ENCODE peak calls at places on chromosomes 4 and X, in five cellular contexts. M is IMR-90, L is trophoblast cell, P is mesendoderm, W is H1. F is an unnamed sample.
A peak's percentile ranks its signal among the peaks of the same experiment; 100 is the strongest.

GRCh38 chr4:87913871-87914270 is 61.6 kb upstream of the SPP1 start:
- DNase-seq in M (no peak), L (no peak), P (no peak), W (no peak), F (no peak)

GRCh38 chr4:62550106-62550505 is 1350.0 kb downstream of the ADGRL3 start:
- DNase-seq in M (no peak), L (no peak), P (no peak), W (no peak), F (no peak)

GRCh38 chr4:74366367-74366891 is 1.5 kb downstream of the EREG start:
- DNase-seq in M (no peak), L (no peak), P (no peak), W (no peak), F (no peak)

GRCh38 chr4:151484396-151485102 is 75.6 kb downstream of the FHIP1A start:
- DNase-seq in M (peak; percentile 77), L (no peak), P (peak; percentile 89), W (peak; percentile 53), F (peak; percentile 2)

GRCh38 chr4:77802406-77802805 is 16.8 kb downstream of the CNOT6L start:
- DNase-seq in M (no peak), L (no peak), P (no peak), W (no peak), F (no peak)

GRCh38 chr4:1675802-1676137 is 8.3 kb downstream of the FAM53A start:
- DNase-seq in M (no peak), L (no peak), P (no peak), W (no peak), F (no peak)

GRCh38 chr4:125368161-125368560 is 53.4 kb downstream of the FAT4 start:
- DNase-seq in M (peak; percentile 70), L (no peak), P (no peak), W (no peak), F (no peak)

GRCh38 chrX:55118574-55118973 is 29.8 kb downstream of the PAGE2 start:
- DNase-seq in M (no peak), L (no peak), P (no peak), W (no peak), F (no peak)

GRCh38 chr4:77917075-77917474 is 54.4 kb downstream of the MRPL1 start:
- DNase-seq in M (no peak), L (no peak), P (no peak), W (no peak), F (no peak)

GRCh38 chrX:39772057-39772832 is 325.5 kb downstream of the BCOR start:
- DNase-seq in M (peak; percentile 55), L (no peak), P (peak; percentile 87), W (peak; percentile 78), F (no peak)

GRCh38 chrX:12332786-12333347 is 194.6 kb downstream of the FRMPD4 start:
- DNase-seq in M (no peak), L (no peak), P (no peak), W (no peak), F (no peak)

GRCh38 chr4:73765296-73765695 is 24.9 kb downstream of the CXCL8 start:
- DNase-seq in M (no peak), L (no peak), P (no peak), W (no peak), F (no peak)

GRCh38 chr4:72846280-72847111 is 223.0 kb downstream of the COX18 start:
- DNase-seq in M (no peak), L (no peak), P (peak; percentile 91), W (peak; percentile 50), F (peak; percentile 14)

GRCh38 chr4:8869002-8869878 is 2.4 kb downstream of the HMX1 start:
- DNase-seq in M (no peak), L (no peak), P (no peak), W (no peak), F (no peak)

GRCh38 chr4:74608151-74608949 is 163.4 kb downstream of the AREG start:
- DNase-seq in M (peak; percentile 61), L (peak; percentile 68), P (peak; percentile 28), W (no peak), F (no peak)

GRCh38 chrX:24259544-24260240 is 54.2 kb downstream of the SUPT20HL2 start:
- DNase-seq in M (peak; percentile 80), L (peak; percentile 27), P (peak; percentile 56), W (no peak), F (no peak)

GRCh38 chrX:56812515-56813105 is 83.6 kb downstream of the NBDY start:
- DNase-seq in M (no peak), L (no peak), P (no peak), W (no peak), F (no peak)

GRCh38 chrX:150482537-150483217 is 85.7 kb upstream of the MTM1 start:
- DNase-seq in M (peak; percentile 85), L (peak; percentile 50), P (peak; percentile 61), W (no peak), F (no peak)

GRCh38 chr4:18105023-18106011 is 83.8 kb upstream of the LCORL start:
- DNase-seq in M (no peak), L (no peak), P (no peak), W (no peak), F (no peak)

GRCh38 chr4:165716472-165716871 is 156.6 kb upstream of the TLL1 start:
- DNase-seq in M (no peak), L (no peak), P (no peak), W (no peak), F (no peak)

GRCh38 chr4:130266814-130267213 is 1170.9 kb downstream of the C4orf33 start:
- DNase-seq in M (no peak), L (no peak), P (no peak), W (no peak), F (no peak)
- H4K8ac ChIP-seq in M (no peak overlapping the region), L (no peak overlapping the region), P (no peak overlapping the region), W (no peak overlapping the region), F (no peak overlapping the region)

GRCh38 chr4:15233626-15234025 is 194.2 kb upstream of the C1QTNF7 start:
- DNase-seq in M (no peak), L (no peak), P (no peak), W (no peak), F (no peak)

GRCh38 chr4:15234101-15234500 is 193.7 kb upstream of the C1QTNF7 start:
- DNase-seq in M (peak; percentile 93), L (no peak), P (no peak), W (no peak), F (no peak)

GRCh38 chr4:15231265-15232091 is 196.4 kb upstream of the C1QTNF7 start:
- DNase-seq in M (peak; percentile 88), L (peak; percentile 85), P (peak; percentile 87), W (no peak), F (peak; percentile 65)

GRCh38 chr4:15234585-15235126 is 193.2 kb upstream of the C1QTNF7 start:
- DNase-seq in M (peak; percentile 98), L (no peak), P (no peak), W (no peak), F (no peak)

DNA sequence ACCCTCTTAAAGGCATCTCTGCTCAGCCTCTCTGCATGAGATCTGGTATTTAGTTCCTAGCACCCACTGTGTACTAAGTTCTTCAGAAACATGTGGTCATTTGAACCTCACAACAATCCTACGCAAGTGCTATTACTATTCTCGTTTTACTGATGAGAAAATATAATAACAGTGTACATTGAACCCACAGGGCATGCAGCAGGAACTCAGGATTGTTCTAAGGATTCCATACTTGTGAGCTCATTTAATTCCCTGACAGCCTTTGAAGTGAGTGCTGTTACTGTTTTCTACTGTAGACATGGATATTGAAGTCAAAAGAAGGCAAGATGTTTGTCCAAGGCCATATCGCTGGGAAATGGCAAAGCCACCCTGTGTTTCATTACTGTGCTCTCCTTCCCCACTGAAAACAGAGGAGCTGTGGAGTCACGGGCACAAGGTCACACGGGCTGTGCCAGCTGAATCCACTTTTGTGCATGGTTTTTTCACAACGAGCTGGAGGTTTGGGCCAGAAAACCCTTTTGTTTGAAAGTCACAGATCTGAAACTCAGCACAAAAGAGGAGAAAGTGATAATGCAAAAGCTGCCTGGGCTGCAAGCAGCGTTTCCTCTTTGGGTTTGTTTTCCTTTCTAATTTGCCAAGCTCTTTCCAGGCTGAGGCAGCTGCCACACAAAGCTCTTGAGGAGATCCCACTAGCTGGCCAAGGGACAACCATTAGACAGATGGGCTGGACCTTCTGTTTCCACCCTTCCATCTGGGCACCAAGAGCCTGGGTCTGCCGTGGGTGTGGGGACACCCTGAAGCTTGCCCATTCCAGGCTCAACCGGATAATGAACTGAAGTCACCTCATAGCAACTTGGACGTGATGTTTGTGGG is 194.9 kb upstream of the C1QTNF7 start:
- DNase-seq in M (peak; percentile 83), L (peak; percentile 23), P (peak; percentile 44), W (no peak), F (no peak)
- H2BK5ac ChIP-seq in M (peak overlapping the region; percentile 37), L (peak overlapping the region; percentile 65), P (no peak overlapping the region), W (no peak overlapping the region), F (no peak overlapping the region)

GRCh38 chr4:183100298-183100599 is 1.2 kb downstream of the WWC2 start:
- DNase-seq in M (no peak), L (no peak), P (no peak), W (no peak), F (no peak)

GRCh38 chr4:183098080-183098722 is 856 bp upstream of the WWC2 start:
- DNase-seq in M (peak; percentile 50), L (peak; percentile 61), P (no peak), W (no peak), F (peak; percentile 35)

GRCh38 chr4:183097251-183098079 is 1.6 kb upstream of the WWC2 start:
- DNase-seq in M (no peak), L (no peak), P (peak; percentile 88), W (no peak), F (peak; percentile 32)

GRCh38 chr4:183099537-183100297 is 660 bp downstream of the WWC2 start:
- DNase-seq in M (no peak), L (peak; percentile 7), P (peak; percentile 90), W (no peak), F (peak; percentile 46)

DNA sequence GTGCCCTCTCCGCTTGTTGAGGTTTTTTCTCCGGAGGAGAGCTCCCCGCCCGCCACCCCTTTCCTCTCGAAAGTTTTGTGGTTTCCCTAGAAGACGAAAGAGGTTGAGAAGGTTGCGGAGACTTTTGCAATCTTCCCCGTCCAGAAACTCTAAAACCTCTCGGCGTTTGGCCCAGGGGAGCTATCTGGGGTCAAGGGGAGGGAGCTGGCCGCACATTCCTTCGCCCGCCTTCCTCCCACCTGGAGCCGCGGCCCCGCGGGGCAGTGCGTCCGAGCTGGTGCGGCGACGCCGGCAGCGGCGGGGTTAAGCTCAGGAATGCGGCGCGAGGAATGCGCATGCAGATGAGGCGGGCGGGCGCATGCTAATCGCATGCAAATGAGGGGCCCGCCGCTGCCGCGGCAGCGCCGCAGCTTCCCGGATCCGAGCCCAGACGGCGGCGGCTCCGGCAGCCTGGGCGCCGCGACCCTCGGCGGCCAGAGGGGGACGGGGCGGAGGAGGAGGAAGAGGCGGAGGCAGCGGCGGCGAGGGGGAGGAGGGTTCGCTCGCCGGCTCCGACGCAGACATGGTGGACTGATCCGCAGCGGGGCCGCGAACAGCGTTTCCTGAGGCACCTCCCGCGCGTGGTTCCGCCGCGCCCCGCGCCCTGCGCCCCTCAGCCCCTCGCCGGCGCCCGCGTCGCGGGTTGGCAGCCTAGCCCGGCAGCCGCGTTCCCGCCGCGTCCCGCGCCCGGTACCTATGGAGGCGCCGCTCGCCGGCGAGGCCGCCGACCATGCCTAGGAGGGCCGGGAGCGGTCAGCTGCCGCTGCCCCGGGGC is at the start of gene WWC2:
- DNase-seq in M (peak; percentile 92), L (peak; percentile 97), P (peak; percentile 99), W (peak; percentile 92), F (peak; percentile 93)
- H4K8ac ChIP-seq in M (peak within 1 kb of the TSS; percentile 80), L (peak within 1 kb of the TSS; percentile 80), P (peak within 1 kb of the TSS; percentile 100), W (peak within 1 kb of the TSS; percentile 96), F (peak within 1 kb of the TSS; percentile 8)

GRCh38 chr4:169225812-169226211 is 44.9 kb downstream of the SH3RF1 start:
- DNase-seq in M (peak; percentile 60), L (no peak), P (no peak), W (no peak), F (no peak)
- H2BK5ac ChIP-seq in M (peak overlapping the region; percentile 72), L (no peak overlapping the region), P (no peak overlapping the region), W (no peak overlapping the region), F (no peak overlapping the region)

F was measured in neuronal stem cell.